ENCODE peak calls at places on chromosomes 3 and 15, in four cellular contexts. E is suprapubic skin, L is body of pancreas, O is adrenal gland. T is an unnamed sample.

GRCh38 chr3:18097989-18098388 is 327.1 kb downstream of the SATB1 start:
- DNase-seq in E (no peak), L (no peak), O (no peak), T (no peak)

GRCh38 chr3:108099203-108099602 is 8.4 kb upstream of the CD47 start:
- DNase-seq in E (no peak), L (no peak), O (no peak), T (no peak)

GRCh38 chr3:52053307-52054304 is 2.8 kb downstream of the DUSP7 start:
- DNase-seq in E (no peak), L (peak; percentile 16), O (no peak), T (peak; percentile 55)

GRCh38 chr3:159322322-159322939 is 520.6 kb downstream of the MFSD1 start:
- DNase-seq in E (no peak), L (peak; percentile 17), O (peak; percentile 22), T (peak; percentile 45)

GRCh38 chr3:145188079-145188785 is 972.8 kb downstream of the PLOD2 start:
- DNase-seq in E (no peak), L (no peak), O (no peak), T (no peak)

GRCh38 chr3:185024966-185025365 is 127.9 kb downstream of the C3orf70 start:
- DNase-seq in E (no peak), L (no peak), O (no peak), T (no peak)

GRCh38 chr3:31911643-31912042 is 69.4 kb downstream of the OSBPL10 start:
- DNase-seq in E (no peak), L (no peak), O (no peak), T (no peak)

GRCh38 chr3:131630117-131630516 is 127.3 kb upstream of the MRPL3 start:
- DNase-seq in E (no peak), L (no peak), O (no peak), T (no peak)

GRCh38 chr3:72078661-72079368 is 293.9 kb upstream of the PROK2 start:
- DNase-seq in E (no peak), L (no peak), O (no peak), T (no peak)

GRCh38 chr3:49856181-49857005 is at the start of gene TRAIP:
- DNase-seq in E (peak; percentile 98), L (peak; percentile 96), O (peak; percentile 92), T (peak; percentile 93)

GRCh38 chr15:78149805-78150751 is 916 bp downstream of the IDH3A start:
- DNase-seq in E (no peak), L (peak; percentile 45), O (no peak), T (no peak)

GRCh38 chr3:195909645-195910498 is 1.5 kb upstream of the TNK2 start:
- DNase-seq in E (peak; percentile 90), L (peak; percentile 85), O (peak; percentile 88), T (peak; percentile 95)

GRCh38 chr3:172709776-172710708 is 825 bp downstream of the NCEH1 start:
- DNase-seq in E (no peak), L (peak; percentile 43), O (peak; percentile 47), T (peak; percentile 68)

GRCh38 chr3:12301031-12301430 is 12.2 kb downstream of the PPARG start:
- DNase-seq in E (no peak), L (no peak), O (no peak), T (no peak)

GRCh38 chr3:81550415-81550814 is 211.0 kb downstream of the GBE1 start:
- DNase-seq in E (no peak), L (no peak), O (no peak), T (no peak)

GRCh38 chr3:100252006-100252405 is 8.8 kb upstream of the TBC1D23 start:
- DNase-seq in E (no peak), L (no peak), O (no peak), T (no peak)

GRCh38 chr15:92377083-92377789 is 16.4 kb upstream of the ST8SIA2 start:
- DNase-seq in E (no peak), L (no peak), O (no peak), T (no peak)

GRCh38 chr3:72848703-72849081 is 447 bp upstream of the SHQ1 start:
- DNase-seq in E (no peak), L (no peak), O (no peak), T (no peak)

GRCh38 chr3:107412376-107412775 is 35.1 kb downstream of the CCDC54 start:
- DNase-seq in E (no peak), L (no peak), O (no peak), T (no peak)

GRCh38 chr3:128236667-128237066 is 83.4 kb downstream of the EEFSEC start:
- DNase-seq in E (no peak), L (no peak), O (no peak), T (no peak)

GRCh38 chr3:17431477-17432045 is 310.9 kb downstream of the TBC1D5 start:
- DNase-seq in E (no peak), L (no peak), O (no peak), T (no peak)

GRCh38 chr3:33749546-33750215 is 31.6 kb upstream of the CLASP2 start:
- DNase-seq in E (no peak), L (no peak), O (no peak), T (no peak)

GRCh38 chr3:107817076-107817475 is 273.8 kb downstream of the CD47 start:
- DNase-seq in E (no peak), L (no peak), O (no peak), T (no peak)

GRCh38 chr3:100230715-100231114 is 30.1 kb upstream of the TBC1D23 start:
- DNase-seq in E (no peak), L (no peak), O (no peak), T (no peak)

GRCh38 chr15:57122080-57122845 is 203.8 kb downstream of the TCF12 start:
- DNase-seq in E (no peak), L (no peak), O (no peak), T (no peak)

GRCh38 chr3:35785540-35785939 is 146.2 kb downstream of the ARPP21 start:
- DNase-seq in E (no peak), L (no peak), O (no peak), T (no peak)
- H3K36me3 ChIP-seq in E (no peaks in the 10 kb centered on the region), L (no peaks in the 10 kb centered on the region), O (no peaks in the 10 kb centered on the region), T (no peaks in the 10 kb centered on the region)

DNA sequence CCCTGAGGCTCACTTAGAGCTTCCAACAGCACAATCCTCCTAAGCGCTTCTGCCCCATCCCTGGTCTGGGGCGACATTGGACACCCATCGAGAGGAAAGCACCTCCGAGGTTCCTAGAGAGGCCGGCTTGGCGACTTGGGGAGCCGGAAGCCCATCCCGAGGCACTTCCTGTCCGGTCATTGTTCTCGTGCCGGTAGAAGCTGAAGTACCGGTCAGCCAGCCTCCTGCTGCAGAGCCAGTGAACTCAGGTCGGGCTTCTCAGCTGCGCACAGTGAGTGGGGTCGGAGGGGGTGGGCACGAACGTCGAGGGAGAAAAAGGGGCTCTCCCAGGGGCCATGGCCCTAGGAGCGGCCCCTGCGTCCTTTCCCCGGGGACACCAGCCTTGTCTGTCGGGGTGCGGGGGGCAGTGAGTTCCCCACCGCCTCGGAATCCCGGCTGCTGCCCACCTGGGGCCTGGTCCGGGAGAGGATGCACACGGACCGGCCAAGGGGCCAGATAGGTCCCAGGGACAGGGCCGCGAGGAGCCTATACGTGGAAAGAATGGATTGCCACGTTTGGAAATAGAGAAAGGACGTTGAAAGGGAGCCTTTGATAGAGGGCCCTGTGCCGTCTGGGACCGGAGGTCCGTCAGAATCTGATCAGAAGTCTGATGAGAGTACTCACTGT is at the start of gene ZNF35:
- DNase-seq in E (peak; percentile 89), L (peak; percentile 76), O (peak; percentile 72), T (peak; percentile 87)
- TF ChIP-seq POLR2A in E (no peak), L (peak; percentile 58), O (no peak), T (no peak)

GRCh38 chr3:63048365-63048764 is 173.1 kb upstream of the CADPS start:
- DNase-seq in E (no peak), L (no peak), O (no peak), T (no peak)

GRCh38 chr3:63050548-63050947 is 175.3 kb upstream of the CADPS start:
- DNase-seq in E (no peak), L (no peak), O (no peak), T (no peak)

GRCh38 chr3:63048927-63049326 is 173.7 kb upstream of the CADPS start:
- DNase-seq in E (no peak), L (no peak), O (no peak), T (no peak)

GRCh38 chr3:63047068-63047467 is 171.9 kb upstream of the CADPS start:
- DNase-seq in E (no peak), L (no peak), O (no peak), T (no peak)

GRCh38 chr3:63051920-63052319 is 176.7 kb upstream of the CADPS start:
- DNase-seq in E (no peak), L (peak; percentile 13), O (no peak), T (no peak)
- H3K36me3 ChIP-seq in E (no peaks in the 10 kb centered on the region), L (no peaks in the 10 kb centered on the region), O (no peaks in the 10 kb centered on the region), T (no peaks in the 10 kb centered on the region)

DNA sequence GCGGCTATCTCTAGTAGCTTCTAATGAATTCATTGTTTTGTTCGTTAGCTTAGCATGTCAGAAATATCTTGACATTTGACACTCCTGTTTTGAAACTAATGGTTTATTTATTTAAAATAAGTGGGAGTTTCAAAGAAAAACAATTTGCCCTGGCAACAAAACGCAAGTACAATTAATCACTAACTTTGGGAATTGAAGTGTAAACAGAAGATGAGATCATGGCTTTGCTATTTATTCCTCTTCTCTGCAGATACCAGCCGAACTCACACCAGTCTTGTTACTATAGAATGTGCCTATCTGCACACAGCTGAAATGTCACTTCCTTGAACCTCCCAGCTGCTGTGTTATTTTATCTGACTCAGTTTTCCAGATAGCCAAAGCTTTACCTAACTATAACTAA is 27.5 kb downstream of the MASP1 start:
- DNase-seq in E (no peak), L (peak; percentile 35), O (no peak), T (no peak)
- TF ChIP-seq POLR2A in E (no peak), L (no peak), O (no peak), T (no peak)

GRCh38 chr3:69204315-69204957 is 82.0 kb upstream of the LMOD3 start:
- DNase-seq in E (no peak), L (no peak), O (no peak), T (no peak)

GRCh38 chr3:69210068-69210730 is 87.8 kb upstream of the LMOD3 start:
- DNase-seq in E (no peak), L (no peak), O (no peak), T (no peak)

GRCh38 chr3:69205385-69205784 is 83.0 kb upstream of the LMOD3 start:
- DNase-seq in E (no peak), L (no peak), O (no peak), T (no peak)

GRCh38 chr3:69209413-69209812 is 87.0 kb upstream of the LMOD3 start:
- DNase-seq in E (no peak), L (no peak), O (no peak), T (no peak)

GRCh38 chr3:69207036-69207435 is 84.6 kb upstream of the LMOD3 start:
- DNase-seq in E (no peak), L (no peak), O (no peak), T (no peak)
- H3K36me3 ChIP-seq in E (no peaks in the 10 kb centered on the region), L (no peaks in the 10 kb centered on the region), O (no peaks in the 10 kb centered on the region), T (no peaks in the 10 kb centered on the region)

T was measured in Peyer's patch.